ENCODE peak calls at places on chromosome 4, in nine cellular contexts. O is breast epithelium, K is kidney, F is tibial artery, M is DND-41, N is HCT116, V is cardiac muscle cell, E is uterus, B is lower lobe of right lung. D is an unnamed sample.

GRCh38 chr4:176013466-176014247 is 52.0 kb upstream of the WDR17 start:
- DNase-seq in O (no peak), K (no peak), F (no peak), M (no peak), N (no peak), V (no peak), E (no peak), B (no peak), D (no peak)

GRCh38 chr4:139454646-139455045 is 725 bp downstream of the RAB33B start:
- DNase-seq in O (no peak), K (no peak), F (no peak), M (no peak), N (no peak), V (no peak), E (no peak), B (no peak), D (no peak)

GRCh38 chr4:7547368-7548040 is 112.8 kb upstream of the PSAPL1 start:
- DNase-seq in O (no peak), K (peak), F (no peak), M (no peak), N (no peak), V (no peak), E (no peak), B (peak), D (no peak)

GRCh38 chr4:171644430-171645057 is 168.7 kb upstream of the GALNTL6 start:
- DNase-seq in O (no peak), K (no peak), F (no peak), M (no peak), N (no peak), V (no peak), E (no peak), B (no peak), D (no peak)

GRCh38 chr4:114132830-114133229 is 153.4 kb upstream of the ARSJ start:
- DNase-seq in O (no peak), K (no peak), F (no peak), M (no peak), N (no peak), V (peak), E (no peak), B (no peak), D (no peak)

GRCh38 chr4:74944354-74944793 is 11.5 kb downstream of the PARM1 start:
- DNase-seq in O (peak), K (no peak), F (no peak), M (no peak), N (no peak), V (no peak), E (no peak), B (peak), D (no peak)

GRCh38 chr4:166377578-166377977 is 504.5 kb downstream of the TLL1 start:
- DNase-seq in O (no peak), K (no peak), F (no peak), M (no peak), N (no peak), V (no peak), E (no peak), B (no peak), D (no peak)

GRCh38 chr4:43763029-43763610 is 685.5 kb downstream of the KCTD8 start:
- DNase-seq in O (no peak), K (no peak), F (no peak), M (no peak), N (no peak), V (no peak), E (no peak), B (no peak), D (no peak)

GRCh38 chr4:99800332-99801004 is 16.2 kb upstream of the DAPP1 start:
- DNase-seq in O (no peak), K (no peak), F (no peak), M (no peak), N (no peak), V (no peak), E (no peak), B (no peak), D (no peak)

GRCh38 chr4:165330666-165331065 is 3.2 kb downstream of the MSMO1 start:
- DNase-seq in O (no peak), K (no peak), F (no peak), M (no peak), N (no peak), V (no peak), E (no peak), B (no peak), D (no peak)

GRCh38 chr4:53651142-53651720 is 59.9 kb upstream of the LNX1 start:
- DNase-seq in O (no peak), K (peak), F (no peak), M (no peak), N (no peak), V (no peak), E (no peak), B (peak), D (no peak)

GRCh38 chr4:61511716-61512488 is 311.8 kb downstream of the ADGRL3 start:
- DNase-seq in O (no peak), K (no peak), F (no peak), M (no peak), N (no peak), V (peak), E (no peak), B (no peak), D (no peak)

GRCh38 chr4:40301592-40301991 is 33.5 kb upstream of the CHRNA9 start:
- DNase-seq in O (no peak), K (no peak), F (no peak), M (peak), N (no peak), V (no peak), E (no peak), B (no peak), D (peak)

GRCh38 chr4:5712517-5712916 is 1.5 kb downstream of the EVC start:
- DNase-seq in O (no peak), K (no peak), F (no peak), M (no peak), N (no peak), V (peak), E (no peak), B (no peak), D (no peak)

GRCh38 chr4:52640808-52641595 is 18.1 kb downstream of the USP46 start:
- DNase-seq in O (no peak), K (no peak), F (no peak), M (no peak), N (peak), V (peak), E (no peak), B (no peak), D (no peak)

GRCh38 chr4:15920723-15921591 is 17.6 kb downstream of the FGFBP1 start:
- DNase-seq in O (no peak), K (peak), F (peak), M (no peak), N (peak), V (peak), E (peak), B (peak), D (no peak)

GRCh38 chr4:47238697-47239096 is 207.3 kb downstream of the GABRB1 start:
- DNase-seq in O (no peak), K (no peak), F (no peak), M (no peak), N (no peak), V (no peak), E (no peak), B (no peak), D (no peak)

GRCh38 chr4:47968847-47969246 is 47.6 kb downstream of the CNGA1 start:
- DNase-seq in O (no peak), K (no peak), F (no peak), M (no peak), N (no peak), V (no peak), E (no peak), B (no peak), D (no peak)

GRCh38 chr4:173301518-173302201 is 32.5 kb downstream of the HMGB2 start:
- DNase-seq in O (no peak), K (no peak), F (no peak), M (peak), N (peak), V (peak), E (no peak), B (no peak), D (no peak)

GRCh38 chr4:48602222-48602621 is 112.2 kb downstream of the ZAR1 start:
- DNase-seq in O (no peak), K (no peak), F (no peak), M (no peak), N (no peak), V (no peak), E (no peak), B (no peak), D (no peak)

GRCh38 chr4:150679767-150680088 is 97.8 kb downstream of the MAB21L2 start:
- DNase-seq in O (no peak), K (no peak), F (no peak), M (no peak), N (no peak), V (no peak), E (no peak), B (no peak), D (no peak)

GRCh38 chr4:53490965-53491622 is 100.2 kb downstream of the LNX1 start:
- DNase-seq in O (no peak), K (no peak), F (peak), M (no peak), N (peak), V (peak), E (peak), B (no peak), D (no peak)

GRCh38 chr4:40349561-40350198 is 14.5 kb downstream of the CHRNA9 start:
- DNase-seq in O (no peak), K (no peak), F (no peak), M (peak), N (no peak), V (peak), E (no peak), B (no peak), D (no peak)

GRCh38 chr4:61915501-61915900 is 715.4 kb downstream of the ADGRL3 start:
- DNase-seq in O (no peak), K (no peak), F (no peak), M (no peak), N (no peak), V (no peak), E (no peak), B (no peak), D (no peak)

GRCh38 chr4:139524062-139524631 is 31.9 kb downstream of the SETD7 start:
- DNase-seq in O (no peak), K (no peak), F (no peak), M (no peak), N (no peak), V (no peak), E (no peak), B (no peak), D (no peak)

GRCh38 chr4:64584981-64585557 is 175.8 kb upstream of the TECRL start:
- DNase-seq in O (no peak), K (no peak), F (peak), M (peak), N (peak), V (peak), E (no peak), B (no peak), D (no peak)

GRCh38 chr4:61468091-61468720 is 268.1 kb downstream of the ADGRL3 start:
- DNase-seq in O (no peak), K (no peak), F (no peak), M (no peak), N (no peak), V (peak), E (no peak), B (no peak), D (no peak)

GRCh38 chr4:94877973-94878372 is 120.2 kb downstream of the BMPR1B start:
- DNase-seq in O (no peak), K (no peak), F (no peak), M (no peak), N (no peak), V (peak), E (no peak), B (no peak), D (no peak)

GRCh38 chr4:159163522-159163921 is 60.6 kb downstream of the RAPGEF2 start:
- DNase-seq in O (no peak), K (no peak), F (no peak), M (no peak), N (no peak), V (no peak), E (no peak), B (no peak), D (no peak)

GRCh38 chr4:88938138-88938537 is 118.8 kb downstream of the FAM13A start:
- DNase-seq in O (no peak), K (no peak), F (no peak), M (no peak), N (no peak), V (peak), E (no peak), B (no peak), D (no peak)

GRCh38 chr4:33715996-33716395 is 2528.3 kb downstream of the ARAP2 start:
- DNase-seq in O (no peak), K (no peak), F (no peak), M (peak), N (no peak), V (peak), E (no peak), B (no peak), D (no peak)

GRCh38 chr4:94479358-94480141 is 27.8 kb downstream of the PDLIM5 start:
- DNase-seq in O (no peak), K (no peak), F (no peak), M (no peak), N (no peak), V (no peak), E (no peak), B (no peak), D (no peak)

GRCh38 chr4:38315296-38315695 is 348.7 kb upstream of the KLF3 start:
- DNase-seq in O (no peak), K (no peak), F (no peak), M (no peak), N (no peak), V (no peak), E (no peak), B (no peak), D (no peak)

GRCh38 chr4:4995866-4996265 is 23.4 kb downstream of the CYTL1 start:
- DNase-seq in O (no peak), K (no peak), F (no peak), M (no peak), N (no peak), V (no peak), E (peak), B (no peak), D (no peak)

GRCh38 chr4:127214001-127214400 is 418.8 kb upstream of the INTU start:
- DNase-seq in O (no peak), K (no peak), F (peak), M (no peak), N (no peak), V (no peak), E (no peak), B (no peak), D (no peak)

DNA sequence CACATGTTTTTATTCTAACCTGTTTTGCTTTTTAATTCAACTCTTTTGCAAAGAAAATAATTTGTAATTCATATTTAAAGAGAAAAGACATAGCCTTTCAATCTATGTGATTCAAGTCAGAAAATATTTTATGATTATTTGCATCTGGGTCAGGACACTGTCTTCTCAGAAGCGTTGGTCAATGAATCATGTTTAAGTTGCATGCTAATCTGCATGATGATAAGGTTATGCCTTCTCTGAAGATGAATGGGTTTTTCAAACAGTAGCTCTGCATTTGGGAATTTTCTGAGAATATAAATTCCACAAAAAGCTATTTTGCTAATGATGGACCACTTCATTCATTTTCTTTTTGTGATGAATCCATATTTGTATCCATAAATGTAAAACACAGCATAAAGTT is 282.5 kb downstream of the TMA16 start:
- DNase-seq in O (no peak), K (no peak), F (no peak), M (no peak), N (no peak), V (no peak), E (no peak), B (no peak), D (no peak)
- H3K27ac ChIP-seq in O (no peak), K (no peak), F (no peak), M (no peak), N (no peak), V (no peak), E (no peak), B (no peak), D (no peak)

GRCh38 chr4:156673483-156673882 is 298.1 kb downstream of the PDGFC start:
- DNase-seq in O (no peak), K (no peak), F (no peak), M (no peak), N (no peak), V (peak), E (no peak), B (no peak), D (no peak)
- H3K4me3 ChIP-seq in O (no peak), K (no peak), F (no peak), M (no peak), N (peak), V (no peak), E (no peak), B (no peak), D (no peak)

DNA sequence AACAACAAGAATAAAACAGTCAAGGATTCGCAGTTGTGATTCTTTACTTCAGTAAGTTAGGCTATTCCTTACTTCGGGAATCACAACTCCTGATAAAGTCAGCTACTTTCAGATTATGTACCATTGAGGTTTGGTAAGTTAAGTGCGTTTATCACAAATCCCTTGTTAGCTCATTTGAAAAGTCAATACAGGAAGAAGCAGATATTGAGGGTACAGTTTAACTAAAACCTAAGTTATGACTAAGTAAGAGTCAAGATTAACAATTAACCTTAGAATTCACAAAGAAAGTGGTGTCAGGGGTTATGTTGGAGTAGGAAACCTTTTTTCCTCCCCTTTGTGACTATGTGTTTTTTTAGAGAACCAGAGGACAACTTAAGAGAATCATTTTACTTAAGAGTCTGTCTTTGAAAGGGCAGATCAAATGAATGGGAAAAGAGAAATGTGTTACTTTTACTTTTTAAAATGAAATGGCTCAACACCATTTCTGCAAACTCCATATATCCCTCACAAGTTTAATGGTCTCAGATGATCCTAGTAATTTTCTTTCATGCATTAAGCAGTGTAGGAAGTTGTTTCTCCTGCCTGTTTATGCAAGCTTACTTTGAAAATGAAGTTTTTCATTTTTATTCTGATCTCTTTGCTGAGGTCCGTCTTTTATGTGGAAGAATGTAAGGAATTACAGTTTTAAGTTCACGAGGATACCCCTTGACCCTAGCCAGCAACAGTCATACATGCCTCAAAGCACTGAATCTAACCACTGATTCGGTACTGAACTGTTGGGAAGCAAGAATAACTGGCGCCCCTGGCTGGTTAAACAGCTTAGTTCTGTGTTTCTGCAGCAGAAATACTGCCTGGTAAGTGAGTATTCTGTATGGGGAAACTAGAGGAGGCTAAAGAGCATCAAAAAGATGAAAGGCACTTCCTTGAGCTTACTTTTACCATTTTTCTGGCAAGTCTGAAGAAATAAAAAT is 211.7 kb downstream of the SLC4A4 start:
- DNase-seq in O (no peak), K (no peak), F (no peak), M (no peak), N (no peak), V (peak), E (no peak), B (no peak), D (no peak)
- TF ChIP-seq CTCF in O (no peak), K (no peak), F (no peak), M (no peak), N (no peak), V (peak), E (no peak), B (no peak), D (no peak)

GRCh38 chr4:169791527-169792156 is 33.9 kb upstream of the HPF1 start:
- DNase-seq in O (no peak), K (no peak), F (no peak), M (peak), N (peak), V (peak), E (peak), B (no peak), D (no peak)
- H3K27ac ChIP-seq in O (no peak), K (no peak), F (no peak), M (no peak), N (no peak), V (no peak), E (no peak), B (no peak), D (no peak)

DNA sequence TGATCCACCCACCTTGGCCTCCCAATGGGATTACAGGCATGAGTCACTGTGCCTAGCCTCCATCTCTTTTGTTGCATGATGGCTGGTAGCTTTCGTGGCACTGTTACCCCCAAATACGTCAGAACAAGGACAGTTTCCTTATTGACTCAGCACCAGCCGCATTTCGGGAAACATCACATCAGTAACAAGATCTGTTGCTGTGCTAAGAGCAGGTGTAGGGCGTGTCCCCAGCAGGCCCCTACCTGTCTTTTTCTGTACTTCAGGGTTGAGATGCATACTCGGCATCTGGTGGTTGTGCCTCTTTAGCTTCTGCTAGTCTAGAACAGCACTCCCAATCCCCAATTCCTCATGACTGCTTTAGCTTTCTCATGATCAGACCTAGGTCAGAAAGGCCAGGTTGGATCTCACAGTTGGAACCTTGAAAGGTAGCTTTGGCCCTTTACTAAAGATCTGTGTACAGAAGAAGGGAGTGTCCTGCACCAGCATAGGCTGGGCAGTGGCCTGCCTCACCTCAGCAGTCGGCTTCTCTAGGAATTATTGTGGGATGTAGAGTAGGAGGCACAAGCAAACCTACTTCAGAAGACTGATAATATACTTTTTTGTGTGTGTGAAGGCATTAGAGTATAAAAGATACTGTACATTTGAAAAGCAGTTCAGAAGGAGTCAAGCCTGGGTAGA is 36.8 kb downstream of the NSD2 start:
- DNase-seq in O (no peak), K (no peak), F (no peak), M (no peak), N (no peak), V (no peak), E (no peak), B (no peak), D (no peak)
- H3K4me3 ChIP-seq in O (no peak), K (no peak), F (no peak), M (no peak), N (no peak), V (no peak), E (no peak), B (no peak), D (no peak)